ENCODE peak calls at places on chromosomes 3 and 15, in four cellular contexts. M is GM10248, N is activated B cell treated with CpG ODN at 0.5 μM for 24 hours, C is right lobe of liver. I is an unnamed sample.

GRCh38 chr15:69612112-69612511 is 159.5 kb downstream of the RPLP1 start:
- DNase-seq in M (no peak), N (no peak), C (no peak), I (no peak)

GRCh38 chr3:4703054-4703480 is 209.9 kb downstream of the ITPR1 start:
- DNase-seq in M (no peak), N (no peak), C (no peak), I (no peak)

GRCh38 chr3:56042326-56042951 is 425.8 kb downstream of the ERC2 start:
- DNase-seq in M (no peak), N (no peak), C (no peak), I (no peak)

GRCh38 chr15:57395292-57395691 is 19.0 kb downstream of the CGNL1 start:
- DNase-seq in M (no peak), N (no peak), C (no peak), I (no peak)

GRCh38 chr3:155230382-155230781 is 63.1 kb downstream of the STRIT1 start:
- DNase-seq in M (no peak), N (no peak), C (no peak), I (no peak)

GRCh38 chr3:110420158-110420641 is 651.4 kb upstream of the NECTIN3 start:
- DNase-seq in M (no peak), N (no peak), C (no peak), I (no peak)

GRCh38 chr3:184380210-184380626 is 364 bp downstream of the CHRD start:
- DNase-seq in M (peak), N (peak), C (peak), I (no peak)

GRCh38 chr3:170614214-170614966 is 28.5 kb upstream of the SLC7A14 start:
- DNase-seq in M (no peak), N (no peak), C (no peak), I (no peak)

GRCh38 chr3:197269024-197269423 is 29.4 kb downstream of the DLG1 start:
- DNase-seq in M (no peak), N (no peak), C (no peak), I (no peak)

GRCh38 chr15:85094685-85095084 is 113.0 kb downstream of the PDE8A start:
- DNase-seq in M (no peak), N (no peak), C (no peak), I (no peak)

GRCh38 chr3:114020907-114021306 is 35.4 kb downstream of the CCDC191 start:
- DNase-seq in M (no peak), N (no peak), C (no peak), I (no peak)

GRCh38 chr3:114025451-114025850 is 30.9 kb downstream of the CCDC191 start:
- DNase-seq in M (no peak), N (no peak), C (no peak), I (no peak)

GRCh38 chr3:114019486-114019885 is 36.8 kb downstream of the CCDC191 start:
- DNase-seq in M (no peak), N (no peak), C (no peak), I (no peak)

DNA sequence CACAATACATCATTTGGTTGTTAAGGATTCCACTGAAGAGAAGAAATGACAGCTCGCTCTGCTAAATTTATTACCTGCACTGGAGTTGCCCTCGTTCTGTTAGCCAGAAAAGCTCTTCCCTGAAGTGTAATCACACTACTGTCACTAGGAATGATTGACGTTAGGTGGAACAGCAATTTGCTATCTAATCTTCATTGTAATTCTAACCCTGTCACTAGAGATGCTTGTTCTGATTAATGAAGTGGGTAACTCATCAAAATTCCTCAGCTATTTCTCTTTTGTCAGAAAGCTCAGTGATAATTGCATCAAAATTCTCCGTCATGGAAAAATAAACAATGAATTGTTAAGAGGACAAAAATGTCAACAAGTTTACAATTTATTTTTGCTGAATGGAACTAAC is 34.2 kb downstream of the CCDC191 start:
- DNase-seq in M (no peak), N (no peak), C (no peak), I (no peak)
- TF ChIP-seq CTCF in M (no peak), N (no peak), C (no peak), I (no peak)

DNA sequence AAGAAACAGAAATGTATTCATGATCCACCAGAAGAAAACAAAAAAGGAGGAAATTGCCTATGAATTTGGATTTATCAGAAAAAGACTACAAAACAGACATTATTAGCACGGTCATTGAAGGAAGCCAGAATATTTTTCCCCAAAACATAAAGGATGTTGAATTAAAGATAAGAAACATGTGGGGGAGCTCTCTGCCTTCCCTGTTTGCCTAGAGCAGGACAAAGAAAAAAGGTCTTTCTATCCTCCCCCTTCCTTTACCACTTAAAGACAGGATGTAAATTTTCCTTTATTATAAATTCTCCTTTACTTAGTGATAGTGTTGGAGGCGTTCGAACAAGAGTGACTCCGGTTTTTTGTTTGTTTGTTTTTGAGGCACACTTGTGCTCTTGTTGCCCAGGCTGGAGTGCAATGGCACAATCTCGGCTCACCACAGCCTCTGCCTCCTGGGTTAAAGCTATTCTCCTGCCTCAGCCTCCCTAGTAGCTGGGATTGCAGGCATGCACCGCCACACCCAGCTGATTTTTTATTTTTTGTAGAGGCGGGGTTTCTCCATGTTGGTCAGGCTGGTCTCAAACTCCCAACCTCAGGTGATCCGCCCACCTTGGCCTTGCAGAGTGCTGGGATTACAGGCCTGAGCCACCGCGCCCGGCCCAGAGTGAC is 14.9 kb upstream of the RPN1 start:
- DNase-seq in M (no peak), N (no peak), C (no peak), I (no peak)
- TF ChIP-seq CTCF in M (no peak), N (no peak), C (no peak), I (no peak)

DNA sequence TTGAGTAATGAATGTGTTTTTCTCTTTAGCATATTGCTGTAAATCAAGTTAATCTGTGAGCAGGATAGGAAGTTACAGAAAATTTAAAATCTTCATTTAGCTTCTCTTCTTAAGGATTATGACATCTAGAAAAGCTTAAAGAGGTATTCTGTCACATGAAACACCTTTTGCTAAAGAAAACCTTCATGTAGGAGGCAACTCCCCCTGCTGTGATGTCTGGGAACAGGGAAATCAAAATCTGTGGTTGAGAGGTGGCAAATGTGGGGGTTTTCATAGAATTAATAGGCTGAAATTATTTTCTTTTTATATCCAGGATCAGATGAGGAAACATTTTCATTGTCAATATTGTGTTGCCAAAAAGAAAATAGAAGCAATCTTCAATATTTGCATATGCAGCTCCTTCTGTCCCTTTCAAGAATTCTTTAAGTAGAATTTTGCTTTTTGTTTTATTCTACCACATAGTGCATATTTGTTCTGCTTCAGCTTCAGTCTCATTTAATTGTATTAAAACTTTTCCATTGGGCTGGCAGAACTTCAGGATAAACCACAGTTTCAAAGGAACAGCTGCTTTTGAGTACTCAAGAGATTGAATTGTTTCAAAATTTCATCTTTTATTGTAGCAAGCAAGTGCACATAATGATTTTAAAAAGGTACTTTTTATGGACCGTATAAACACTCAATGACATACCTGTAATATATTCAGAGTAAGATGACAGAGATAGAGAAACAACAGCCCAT is 128.4 kb downstream of the RAP2B start:
- DNase-seq in M (no peak), N (no peak), C (no peak), I (no peak)
- TF ChIP-seq CTCF in M (peak), N (no peak), C (peak), I (no peak)

GRCh38 chr15:75203017-75203907 is 1.6 kb downstream of the C15orf39 start:
- DNase-seq in M (no peak), N (no peak), C (no peak), I (no peak)

GRCh38 chr15:75201609-75202250 is at the start of gene C15orf39:
- DNase-seq in M (peak), N (peak), C (peak), I (peak)

GRCh38 chr15:75200765-75201608 is 695 bp upstream of the C15orf39 start:
- DNase-seq in M (peak), N (peak), C (peak), I (no peak)

GRCh38 chr15:75203908-75204263 is 2.2 kb downstream of the C15orf39 start:
- DNase-seq in M (no peak), N (no peak), C (no peak), I (no peak)

GRCh38 chr15:75202251-75203016 is 752 bp downstream of the C15orf39 start:
- DNase-seq in M (peak), N (peak), C (peak), I (peak)
- TF ChIP-seq CTCF in M (peak), N (no peak), C (no peak), I (peak)

GRCh38 chr3:43093006-43093405 is 12.9 kb downstream of the POMGNT2 start:
- DNase-seq in M (no peak), N (no peak), C (no peak), I (no peak)
- TF ChIP-seq CTCF in M (no peak), N (no peak), C (no peak), I (no peak)

GRCh38 chr15:52307847-52308246 is 12.2 kb upstream of the MYO5C start:
- DNase-seq in M (no peak), N (no peak), C (no peak), I (no peak)

GRCh38 chr15:52303093-52303772 is 7.6 kb upstream of the MYO5C start:
- DNase-seq in M (no peak), N (no peak), C (no peak), I (no peak)

GRCh38 chr15:52306270-52306669 is 10.7 kb upstream of the MYO5C start:
- DNase-seq in M (no peak), N (no peak), C (no peak), I (no peak)

GRCh38 chr15:52308446-52309153 is 13.0 kb upstream of the MYO5C start:
- DNase-seq in M (peak), N (no peak), C (no peak), I (no peak)

DNA sequence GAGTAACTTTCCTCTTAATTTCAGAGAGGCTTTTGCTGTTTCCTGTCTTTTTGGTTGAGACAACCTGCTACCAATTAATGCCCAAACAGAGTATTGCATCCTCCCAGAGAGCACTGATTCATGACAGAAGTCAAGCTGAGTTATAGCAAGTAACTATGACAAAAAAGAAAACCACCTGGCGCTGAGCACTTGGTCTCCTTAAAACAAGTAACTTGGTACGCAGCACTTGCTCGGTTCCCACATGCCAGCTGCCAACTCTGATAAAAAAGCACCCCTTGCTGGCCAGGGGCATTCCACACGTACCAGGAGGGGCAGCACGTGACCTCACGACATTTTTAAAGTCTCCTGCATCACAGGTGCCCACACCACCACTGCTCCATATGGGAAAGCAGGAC is 13.5 kb upstream of the MYO5C start:
- DNase-seq in M (no peak), N (no peak), C (no peak), I (no peak)
- TF ChIP-seq CTCF in M (no peak), N (no peak), C (no peak), I (no peak)